ENCODE peak calls at places on chromosomes 13 and 19, in ten cellular contexts. K, O, X, A, V, H, U, M, N and I are unnamed samples.

GRCh38 chr13:29756506-29756905 is 93.9 kb downstream of the UBL3 start:
- DNase-seq in K (no peak), O (no peak), X (no peak), A (no peak), V (no peak), H (no peak), U (no peak), M (no peak), N (peak), I (no peak)

GRCh38 chr19:38830039-38830733 is 1.4 kb downstream of the ECH1 start:
- DNase-seq in K (no peak), O (no peak), X (no peak), A (no peak), V (no peak), H (no peak), U (no peak), M (no peak), N (peak), I (no peak)

GRCh38 chr13:49791214-49791752 is 1.2 kb downstream of the KPNA3 start:
- DNase-seq in K (peak), O (no peak), X (no peak), A (no peak), V (peak), H (no peak), U (peak), M (no peak), N (peak), I (peak)

GRCh38 chr13:98478134-98479129 is 98.5 kb downstream of the STK24 start:
- DNase-seq in K (peak), O (no peak), X (no peak), A (no peak), V (no peak), H (no peak), U (no peak), M (no peak), N (peak), I (peak)

GRCh38 chr13:23871616-23872220 is 17.5 kb downstream of the MIPEP start:
- DNase-seq in K (peak), O (no peak), X (no peak), A (no peak), V (no peak), H (no peak), U (no peak), M (no peak), N (peak), I (peak)

GRCh38 chr13:88802886-88803285 is 1131.7 kb downstream of the SLITRK5 start:
- DNase-seq in K (no peak), O (no peak), X (no peak), A (no peak), V (no peak), H (no peak), U (no peak), M (no peak), N (no peak), I (no peak)

GRCh38 chr13:36872621-36873020 is 47.4 kb downstream of the SMAD9 start:
- DNase-seq in K (no peak), O (no peak), X (no peak), A (no peak), V (no peak), H (no peak), U (peak), M (peak), N (no peak), I (no peak)

GRCh38 chr19:32130241-32130753 is 215.1 kb upstream of the ZNF507 start:
- DNase-seq in K (no peak), O (no peak), X (no peak), A (no peak), V (no peak), H (no peak), U (no peak), M (no peak), N (no peak), I (no peak)

GRCh38 chr13:108093616-108094015 is 121.7 kb downstream of the LIG4 start:
- DNase-seq in K (no peak), O (no peak), X (no peak), A (no peak), V (no peak), H (no peak), U (no peak), M (no peak), N (no peak), I (no peak)

GRCh38 chr13:36212789-36213188 is 1.6 kb downstream of the SOHLH2 start:
- DNase-seq in K (no peak), O (no peak), X (no peak), A (no peak), V (no peak), H (no peak), U (no peak), M (no peak), N (no peak), I (no peak)

GRCh38 chr13:91141619-91142061 is 205.8 kb upstream of the MIR17HG start:
- DNase-seq in K (no peak), O (no peak), X (no peak), A (no peak), V (no peak), H (no peak), U (no peak), M (no peak), N (no peak), I (no peak)

GRCh38 chr13:32669030-32669646 is 82.9 kb downstream of the PDS5B start:
- DNase-seq in K (peak), O (peak), X (no peak), A (peak), V (no peak), H (no peak), U (no peak), M (no peak), N (peak), I (peak)

GRCh38 chr13:94210826-94211225 is 268.7 kb downstream of the DCT start:
- DNase-seq in K (no peak), O (no peak), X (no peak), A (no peak), V (no peak), H (no peak), U (no peak), M (no peak), N (no peak), I (no peak)

GRCh38 chr19:15443838-15444237 is 5.9 kb downstream of the WIZ start:
- DNase-seq in K (no peak), O (no peak), X (no peak), A (no peak), V (no peak), H (no peak), U (no peak), M (no peak), N (no peak), I (no peak)

GRCh38 chr19:13181747-13182388 is 31.7 kb downstream of the IER2 start:
- DNase-seq in K (peak), O (no peak), X (no peak), A (peak), V (peak), H (peak), U (peak), M (peak), N (peak), I (peak)

GRCh38 chr19:18831524-18832330 is at the start of gene UPF1:
- DNase-seq in K (peak), O (peak), X (peak), A (peak), V (peak), H (peak), U (peak), M (peak), N (peak), I (peak)
- TF ChIP-seq CTCF in K (no peak), O (no peak), X (peak), A (no peak), V (peak), H (peak), U (no peak), M (no peak), N (peak), I (no peak)

GRCh38 chr13:75365724-75366173 is 116.2 kb downstream of the TBC1D4 start:
- DNase-seq in K (no peak), O (no peak), X (no peak), A (no peak), V (no peak), H (no peak), U (no peak), M (no peak), N (peak), I (peak)
- TF ChIP-seq CTCF in K (no peak), O (no peak), X (no peak), A (no peak), V (no peak), H (no peak), U (no peak), M (no peak), N (peak), I (no peak)

DNA sequence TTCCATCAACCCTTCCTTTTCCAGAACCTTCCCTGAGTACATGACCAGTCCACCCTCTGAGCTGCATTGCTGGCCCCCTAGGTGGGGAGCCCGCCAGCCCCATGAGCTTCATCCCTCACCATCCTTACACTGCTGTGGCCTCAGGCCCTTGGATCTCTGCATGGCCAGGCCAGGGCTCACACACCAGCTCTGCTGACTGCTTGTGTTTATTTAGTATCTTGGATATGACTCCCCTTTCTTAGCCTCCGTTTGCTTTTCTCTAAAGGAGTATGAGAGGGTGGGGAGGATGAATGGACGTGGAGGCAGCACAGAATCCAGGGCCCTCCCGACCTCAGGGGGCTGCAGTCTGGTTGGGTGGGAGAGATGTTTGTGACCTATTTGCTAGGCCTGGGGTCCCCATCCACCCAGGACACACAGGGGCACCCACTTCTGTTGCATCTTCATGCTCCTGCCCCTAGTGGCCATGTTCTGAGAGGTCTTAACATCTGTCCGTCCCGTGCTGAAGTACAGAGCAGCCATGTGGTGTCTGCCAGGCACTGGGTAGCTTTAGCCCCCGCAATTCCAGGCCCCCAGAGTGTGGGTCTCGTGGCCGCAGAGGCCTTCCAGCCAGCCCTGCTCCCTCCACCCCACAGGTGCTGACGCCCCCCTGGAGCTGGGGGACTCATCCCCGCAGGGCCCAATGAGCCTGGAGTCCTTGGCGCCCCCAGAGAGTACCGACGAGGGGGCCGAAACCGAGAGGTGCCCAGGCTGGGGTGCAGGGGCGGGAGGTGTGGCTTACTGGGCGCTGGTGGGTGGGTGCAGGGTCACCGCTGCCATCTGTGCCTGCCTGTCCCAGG is 13.0 kb downstream of the ARHGEF1 start:
- DNase-seq in K (no peak), O (no peak), X (no peak), A (no peak), V (no peak), H (no peak), U (no peak), M (no peak), N (no peak), I (no peak)
- TF ChIP-seq CTCF in K (peak), O (peak), X (peak), A (peak), V (no peak), H (no peak), U (no peak), M (no peak), N (peak), I (no peak)

GRCh38 chr19:2253106-2254051 is 2.8 kb downstream of the JSRP1 start:
- DNase-seq in K (peak), O (no peak), X (peak), A (no peak), V (no peak), H (no peak), U (no peak), M (no peak), N (no peak), I (peak)

GRCh38 chr19:2255112-2255845 is 938 bp downstream of the JSRP1 start:
- DNase-seq in K (no peak), O (no peak), X (no peak), A (no peak), V (no peak), H (no peak), U (no peak), M (no peak), N (no peak), I (peak)

GRCh38 chr19:2252481-2253105 is 3.5 kb downstream of the AMH start:
- DNase-seq in K (no peak), O (no peak), X (no peak), A (no peak), V (no peak), H (no peak), U (no peak), M (no peak), N (no peak), I (peak)

GRCh38 chr19:2255982-2256685 is at the start of gene JSRP1:
- DNase-seq in K (no peak), O (no peak), X (no peak), A (no peak), V (no peak), H (no peak), U (no peak), M (no peak), N (no peak), I (peak)

DNA sequence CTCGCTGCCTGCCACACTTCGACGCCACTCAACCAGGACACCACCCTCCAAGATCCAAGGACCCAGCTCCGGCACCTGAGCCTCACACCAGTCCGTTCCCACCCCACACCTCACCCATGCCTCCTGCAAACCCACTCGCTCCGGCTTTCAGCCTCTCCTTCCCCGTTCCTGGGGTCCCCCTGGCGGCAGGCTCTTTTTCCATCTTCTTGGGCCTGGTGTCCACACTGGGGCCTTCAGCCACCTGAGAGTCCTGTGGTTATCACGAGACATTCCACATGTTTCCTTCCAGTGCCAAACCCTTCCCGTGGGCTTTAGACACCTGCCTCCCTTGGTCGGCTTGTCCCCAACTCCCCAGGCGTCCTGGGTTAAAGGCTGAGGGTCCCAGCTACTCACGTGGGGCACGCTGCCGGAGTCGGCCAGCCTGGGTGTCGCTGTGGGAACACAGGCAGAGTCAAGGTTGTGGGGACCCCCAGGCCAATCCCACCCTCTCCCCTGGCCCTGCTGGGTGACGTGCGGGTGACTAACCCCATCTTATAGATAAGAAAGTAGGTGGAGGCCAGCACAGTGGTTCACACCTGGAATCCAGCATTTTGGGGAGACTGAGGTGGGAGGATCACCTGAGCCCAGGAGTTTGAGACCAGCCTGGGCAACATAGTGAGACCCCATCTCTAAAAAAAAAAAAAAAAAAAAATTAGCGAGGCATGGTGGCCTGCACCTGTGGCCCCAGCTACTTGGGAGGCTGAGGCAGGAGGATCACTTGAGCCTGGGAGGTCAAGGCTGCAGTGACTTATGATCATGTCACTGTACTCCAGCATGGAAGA is 2.0 kb downstream of the JSRP1 start:
- DNase-seq in K (peak), O (no peak), X (peak), A (no peak), V (no peak), H (no peak), U (no peak), M (no peak), N (peak), I (no peak)
- TF ChIP-seq CTCF in K (peak), O (peak), X (peak), A (peak), V (no peak), H (peak), U (no peak), M (no peak), N (peak), I (no peak)

GRCh38 chr19:11063434-11063833 is 25.8 kb upstream of the LDLR start:
- DNase-seq in K (no peak), O (no peak), X (no peak), A (no peak), V (no peak), H (no peak), U (no peak), M (no peak), N (no peak), I (no peak)

GRCh38 chr19:11067356-11068113 is 21.7 kb upstream of the LDLR start:
- DNase-seq in K (no peak), O (no peak), X (no peak), A (no peak), V (no peak), H (no peak), U (no peak), M (no peak), N (peak), I (no peak)

GRCh38 chr19:11064831-11065303 is 24.4 kb upstream of the LDLR start:
- DNase-seq in K (peak), O (no peak), X (no peak), A (no peak), V (no peak), H (no peak), U (no peak), M (no peak), N (no peak), I (no peak)

GRCh38 chr19:11069451-11070009 is 19.7 kb upstream of the LDLR start:
- DNase-seq in K (no peak), O (no peak), X (no peak), A (no peak), V (no peak), H (no peak), U (no peak), M (no peak), N (no peak), I (no peak)

DNA sequence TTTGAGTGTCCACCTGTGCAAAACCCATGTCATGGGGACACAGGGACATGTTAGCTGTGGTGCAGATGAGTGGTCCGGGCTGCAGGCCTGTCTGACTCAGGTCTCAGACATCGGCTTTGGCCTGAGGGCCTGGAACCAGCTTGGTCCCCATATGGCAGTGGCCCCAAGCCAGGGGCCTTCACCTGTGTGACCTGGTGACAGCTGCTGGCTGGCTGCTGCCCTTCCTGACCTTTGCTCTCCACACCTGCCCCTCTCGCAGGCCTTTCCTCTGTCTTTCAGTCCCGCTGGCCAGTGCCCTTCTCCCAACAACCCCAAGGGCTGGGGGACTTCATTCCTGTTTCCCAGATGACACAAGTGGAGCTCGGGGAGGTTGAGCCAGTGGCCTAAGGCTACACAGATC is 22.9 kb upstream of the LDLR start:
- DNase-seq in K (no peak), O (no peak), X (no peak), A (no peak), V (no peak), H (no peak), U (no peak), M (no peak), N (no peak), I (no peak)
- TF ChIP-seq CTCF in K (no peak), O (no peak), X (no peak), A (no peak), V (no peak), H (no peak), U (no peak), M (no peak), N (no peak), I (no peak)

GRCh38 chr19:1649706-1650626 is 2.4 kb downstream of the TCF3 start:
- DNase-seq in K (no peak), O (no peak), X (no peak), A (no peak), V (no peak), H (no peak), U (no peak), M (no peak), N (no peak), I (no peak)

GRCh38 chr19:1651548-1652394 is 644 bp downstream of the TCF3 start:
- DNase-seq in K (peak), O (no peak), X (no peak), A (no peak), V (peak), H (peak), U (peak), M (no peak), N (peak), I (no peak)

GRCh38 chr19:1651061-1651547 is 1.3 kb downstream of the TCF3 start:
- DNase-seq in K (peak), O (no peak), X (peak), A (no peak), V (no peak), H (no peak), U (peak), M (no peak), N (peak), I (peak)

GRCh38 chr19:1648926-1649541 is 3.4 kb downstream of the TCF3 start:
- DNase-seq in K (no peak), O (no peak), X (no peak), A (no peak), V (no peak), H (no peak), U (peak), M (no peak), N (no peak), I (no peak)

GRCh38 chr19:1650627-1651009 is 1.8 kb downstream of the TCF3 start:
- DNase-seq in K (peak), O (no peak), X (no peak), A (no peak), V (no peak), H (no peak), U (no peak), M (no peak), N (peak), I (no peak)
- TF ChIP-seq CTCF in K (no peak), O (peak), X (peak), A (no peak), V (no peak), H (no peak), U (no peak), M (no peak), N (peak), I (no peak)

DNA sequence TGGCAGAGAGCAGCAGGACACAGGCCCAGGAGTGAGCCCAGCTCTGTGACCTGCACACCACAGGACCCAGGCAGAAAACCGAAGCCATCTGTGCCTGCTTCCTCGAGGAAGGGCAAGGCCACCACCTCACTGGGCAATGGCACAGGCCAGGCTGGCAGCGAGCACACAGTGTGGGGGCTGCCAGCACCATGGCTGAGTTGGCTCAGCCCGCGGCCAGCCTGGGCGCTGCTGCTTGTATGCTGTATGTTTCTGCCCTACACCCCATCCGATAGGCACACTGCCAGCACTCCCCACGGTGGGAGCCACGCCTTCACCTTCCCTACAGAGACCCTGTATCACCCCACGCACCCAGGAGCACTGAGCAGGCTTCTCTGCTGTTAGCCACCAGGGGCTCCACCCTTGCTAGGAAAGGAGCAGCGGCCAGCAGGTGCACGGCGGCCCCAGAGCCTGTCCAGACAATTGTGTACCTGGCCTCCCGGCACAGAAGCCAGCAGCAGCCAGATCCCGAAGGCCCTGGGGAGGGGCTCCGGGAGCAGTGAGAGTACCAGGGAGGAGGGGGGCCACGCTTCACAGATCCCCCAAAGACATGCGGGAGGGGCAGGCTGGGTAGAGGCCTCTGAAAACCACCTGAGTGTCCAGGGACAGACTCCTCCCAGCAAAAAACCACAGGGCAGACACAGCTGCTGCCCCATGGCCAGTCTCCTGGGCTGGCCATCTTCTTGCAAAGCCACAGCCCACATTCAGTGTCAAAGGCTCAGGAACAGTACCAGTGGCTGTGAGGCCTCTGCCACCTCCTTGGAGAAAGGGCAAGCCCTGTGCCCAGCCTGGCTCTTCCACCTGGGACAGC is 56.1 kb downstream of the MLLT1 start:
- DNase-seq in K (no peak), O (no peak), X (no peak), A (no peak), V (no peak), H (no peak), U (no peak), M (no peak), N (no peak), I (no peak)
- TF ChIP-seq CTCF in K (no peak), O (no peak), X (no peak), A (no peak), V (no peak), H (no peak), U (no peak), M (no peak), N (no peak), I (no peak)

GRCh38 chr13:87754097-87754496 is 82.9 kb downstream of the SLITRK5 start:
- DNase-seq in K (no peak), O (no peak), X (no peak), A (no peak), V (no peak), H (no peak), U (no peak), M (no peak), N (no peak), I (no peak)
- TF ChIP-seq CTCF in K (no peak), O (no peak), X (no peak), A (no peak), V (no peak), H (no peak), U (no peak), M (no peak), N (no peak), I (no peak)